ENCODE peak calls at places on chromosomes 7 and 10, in seven cellular contexts. G is body of pancreas, E is Peyer's patch, V is IMR-90, I is heart left ventricle, C is breast epithelium, A is H1. O is an unnamed sample.

GRCh38 chr10:15857001-15857608 is 3.2 kb downstream of the MINDY3 start:
- DNase-seq in V (no peak), G (no peak), E (no peak), C (no peak), A (no peak), I (no peak), O (no peak)

GRCh38 chr7:2815523-2816240 is 28.4 kb downstream of the GNA12 start:
- DNase-seq in A (no peak), G (no peak), C (no peak), E (no peak), I (no peak), V (no peak), O (no peak)

GRCh38 chr7:1100386-1100785 is 12.5 kb downstream of the GPER1 start:
- DNase-seq in V (no peak), G (no peak), A (no peak), E (no peak), I (no peak), C (no peak), O (no peak)

GRCh38 chr7:121385800-121386179 is 10.3 kb downstream of the FAM3C start:
- DNase-seq in E (no peak), V (peak), G (no peak), I (no peak), C (no peak), A (no peak), O (no peak)

GRCh38 chr10:114250246-114250645 is 11.2 kb downstream of the VWA2 start:
- DNase-seq in A (no peak), G (no peak), I (no peak), C (no peak), V (no peak), E (no peak), O (no peak)

GRCh38 chr10:120460191-120460590 is 3.2 kb downstream of the PLPP4 start:
- DNase-seq in G (no peak), V (no peak), C (no peak), E (no peak), I (no peak), A (no peak), O (no peak)

GRCh38 chr7:139071683-139072082 is 35.8 kb upstream of the ZC3HAV1L start:
- DNase-seq in C (no peak), A (no peak), V (no peak), E (no peak), I (no peak), G (no peak), O (no peak)

GRCh38 chr7:26441640-26442277 is 150.1 kb downstream of the SNX10 start:
- DNase-seq in V (no peak), C (no peak), I (no peak), A (no peak), G (no peak), E (no peak), O (no peak)

GRCh38 chr7:1611708-1612241 is 41.9 kb upstream of the PSMG3 start:
- DNase-seq in C (no peak), I (no peak), V (peak), G (no peak), E (no peak), A (no peak), O (peak)

GRCh38 chr7:151309306-151309705 is 32.3 kb upstream of the NUB1 start:
- DNase-seq in V (peak), C (no peak), E (no peak), A (no peak), I (no peak), G (no peak), O (peak)

GRCh38 chr7:22184549-22185199 is 172.3 kb downstream of the RAPGEF5 start:
- DNase-seq in I (no peak), C (no peak), V (no peak), A (no peak), G (no peak), E (no peak), O (no peak)

GRCh38 chr7:2231992-2232765 is 566 bp downstream of the MAD1L1 start:
- DNase-seq in I (no peak), C (no peak), E (no peak), G (no peak), A (peak), V (no peak), O (peak)

GRCh38 chr7:64892116-64892515 is 11.0 kb upstream of the ZNF273 start:
- DNase-seq in I (no peak), E (no peak), V (no peak), G (no peak), A (no peak), C (no peak), O (no peak)

GRCh38 chr7:105932835-105933477 is 30.1 kb upstream of the CDHR3 start:
- DNase-seq in A (no peak), I (peak), G (no peak), E (no peak), C (peak), V (peak), O (no peak)

GRCh38 chr10:29541826-29542225 is 92.9 kb downstream of the SVIL start:
- DNase-seq in A (no peak), E (no peak), I (no peak), G (no peak), V (no peak), C (no peak), O (no peak)

GRCh38 chr10:90887555-90887954 is 15.8 kb downstream of the RPP30 start:
- DNase-seq in I (no peak), E (no peak), G (no peak), C (no peak), A (no peak), V (no peak), O (no peak)

GRCh38 chr7:39922580-39922979 is 27.5 kb upstream of the CDK13 start:
- DNase-seq in C (no peak), E (no peak), V (no peak), G (no peak), A (peak), I (no peak), O (no peak)

GRCh38 chr10:85600026-85600743 is 766.4 kb downstream of the GRID1 start:
- DNase-seq in C (no peak), E (no peak), V (no peak), I (no peak), G (no peak), A (peak), O (no peak)

GRCh38 chr7:103048833-103049232 is 25.8 kb downstream of the FBXL13 start:
- DNase-seq in E (no peak), G (no peak), I (no peak), C (no peak), A (no peak), V (peak), O (no peak)

GRCh38 chr7:114660007-114660406 is 245.4 kb downstream of the FOXP2 start:
- DNase-seq in V (no peak), E (no peak), I (no peak), G (no peak), C (no peak), A (no peak), O (no peak)

GRCh38 chr7:572013-572667 is 52.5 kb upstream of the PDGFA start:
- DNase-seq in I (peak), E (no peak), G (no peak), A (no peak), V (no peak), C (no peak), O (no peak)

GRCh38 chr7:100865372-100865911 is 1.7 kb upstream of the TRIP6 start:
- DNase-seq in A (no peak), I (no peak), C (peak), E (no peak), V (peak), G (no peak), O (peak)

GRCh38 chr7:142808802-142809583 is 38.2 kb downstream of the PRSS2 start:
- DNase-seq in I (no peak), A (no peak), G (peak), C (peak), E (peak), V (peak), O (no peak)

GRCh38 chr7:157544226-157544625 is 207.4 kb downstream of the DNAJB6 start:
- DNase-seq in E (no peak), I (no peak), C (no peak), G (no peak), V (no peak), A (no peak), O (no peak)

GRCh38 chr7:12518920-12519681 is 51.4 kb upstream of the SCIN start:
- DNase-seq in E (no peak), C (no peak), G (no peak), I (no peak), V (no peak), A (peak), O (peak)

GRCh38 chr10:93437000-93437945 is 44.9 kb downstream of the MYOF start:
- DNase-seq in C (peak), V (peak), E (no peak), I (peak), G (peak), A (peak), O (peak)

GRCh38 chr10:31304261-31304970 is 14.6 kb upstream of the ZEB1 start:
- DNase-seq in V (peak), C (no peak), I (no peak), E (no peak), A (no peak), G (no peak), O (no peak)

GRCh38 chr7:28536259-28536658 is 123.9 kb downstream of the CREB5 start:
- DNase-seq in I (no peak), A (peak), G (no peak), E (no peak), V (peak), C (peak), O (peak)

GRCh38 chr7:142301923-142302550 is 44.2 kb upstream of the PRSS58 start:
- DNase-seq in E (no peak), V (no peak), A (no peak), I (no peak), C (no peak), G (no peak), O (no peak)

GRCh38 chr7:7521259-7521658 is 14.4 kb downstream of the COL28A1 start:
- DNase-seq in A (no peak), I (no peak), V (no peak), G (no peak), E (no peak), C (no peak), O (no peak)

GRCh38 chr7:27585781-27586447 is 76.8 kb downstream of the HIBADH start:
- DNase-seq in C (no peak), I (no peak), G (no peak), A (no peak), E (no peak), V (no peak), O (no peak)

GRCh38 chr10:110842305-110842952 is 29.3 kb upstream of the PDCD4 start:
- DNase-seq in V (no peak), C (no peak), E (no peak), A (no peak), G (no peak), I (no peak), O (no peak)

GRCh38 chr7:100190059-100190711 is 12.5 kb downstream of the STAG3 start:
- DNase-seq in A (no peak), C (no peak), E (no peak), G (no peak), I (no peak), V (peak), O (no peak)

GRCh38 chr7:130154501-130155317 is 50.5 kb downstream of the TMEM209 start:
- DNase-seq in A (peak), C (no peak), E (peak), G (peak), V (no peak), I (no peak), O (no peak)

GRCh38 chr7:5635461-5636445 is 145.7 kb downstream of the RNF216 start:
- DNase-seq in A (no peak), C (peak), E (no peak), G (no peak), V (no peak), I (no peak), O (no peak)

GRCh38 chr7:54944179-54944578 is 74.6 kb upstream of the EGFR start:
- DNase-seq in G (no peak), V (peak), C (no peak), E (no peak), A (no peak), I (no peak), O (no peak)

GRCh38 chr7:106610996-106611886 is 49.7 kb downstream of the CCDC71L start:
- DNase-seq in A (no peak), G (no peak), C (no peak), I (no peak), V (peak), E (no peak), O (no peak)

GRCh38 chr10:116952729-116953128 is 52.3 kb downstream of the SHTN1 start:
- DNase-seq in V (no peak), I (no peak), G (no peak), E (no peak), C (no peak), A (no peak), O (no peak)

GRCh38 chr7:74337926-74338325 is 48.7 kb downstream of the CLIP2 start:
- DNase-seq in V (no peak), G (no peak), C (no peak), A (no peak), E (no peak), I (no peak), O (no peak)

GRCh38 chr7:74344128-74344496 is 54.9 kb downstream of the CLIP2 start:
- DNase-seq in A (no peak), C (no peak), V (peak), G (no peak), I (no peak), E (no peak), O (no peak)

GRCh38 chr7:74343281-74344127 is 54.3 kb downstream of the CLIP2 start:
- DNase-seq in G (no peak), E (no peak), I (no peak), C (no peak), A (no peak), V (peak), O (peak)

GRCh38 chr7:74334026-74334425 is 44.8 kb downstream of the CLIP2 start:
- DNase-seq in C (no peak), V (peak), A (no peak), E (no peak), I (peak), G (no peak), O (no peak)

DNA sequence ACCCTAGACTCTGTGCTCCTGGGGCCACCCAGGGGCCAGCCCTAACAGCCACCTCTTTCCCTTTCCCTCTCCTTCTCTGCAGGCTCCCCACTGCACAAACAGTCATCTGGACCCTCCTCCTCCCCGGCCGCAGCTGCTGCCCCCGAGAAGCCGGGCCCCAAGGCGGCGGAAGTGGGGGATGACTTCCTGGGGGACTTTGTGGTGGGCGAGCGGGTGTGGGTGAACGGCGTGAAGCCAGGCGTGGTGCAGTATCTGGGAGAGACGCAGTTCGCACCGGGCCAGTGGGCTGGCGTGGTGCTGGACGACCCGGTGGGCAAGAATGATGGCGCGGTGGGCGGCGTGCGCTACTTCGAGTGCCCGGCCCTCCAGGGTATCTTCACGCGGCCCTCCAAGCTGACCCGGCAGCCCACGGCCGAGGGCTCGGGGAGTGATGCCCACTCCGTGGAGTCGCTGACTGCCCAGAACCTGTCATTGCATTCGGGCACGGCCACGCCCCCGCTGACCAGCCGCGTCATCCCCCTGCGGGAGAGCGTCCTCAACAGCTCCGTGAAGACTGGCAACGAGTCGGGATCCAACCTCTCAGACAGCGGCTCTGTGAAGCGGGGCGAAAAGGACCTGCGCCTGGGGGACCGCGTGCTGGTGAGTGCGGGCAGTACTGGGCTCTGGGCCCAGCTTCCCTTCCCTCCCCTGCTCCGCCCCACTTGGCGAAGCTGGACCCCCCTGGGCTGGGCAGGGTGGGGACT is 49.3 kb downstream of the CLIP2 start:
- DNase-seq in A (no peak), C (no peak), E (no peak), G (no peak), V (no peak), I (no peak), O (no peak)
- TF ChIP-seq POLR2A in A (no peak), C (no peak), E (no peak), G (no peak), V (no peak), I (no peak), O (no peak)

DNA sequence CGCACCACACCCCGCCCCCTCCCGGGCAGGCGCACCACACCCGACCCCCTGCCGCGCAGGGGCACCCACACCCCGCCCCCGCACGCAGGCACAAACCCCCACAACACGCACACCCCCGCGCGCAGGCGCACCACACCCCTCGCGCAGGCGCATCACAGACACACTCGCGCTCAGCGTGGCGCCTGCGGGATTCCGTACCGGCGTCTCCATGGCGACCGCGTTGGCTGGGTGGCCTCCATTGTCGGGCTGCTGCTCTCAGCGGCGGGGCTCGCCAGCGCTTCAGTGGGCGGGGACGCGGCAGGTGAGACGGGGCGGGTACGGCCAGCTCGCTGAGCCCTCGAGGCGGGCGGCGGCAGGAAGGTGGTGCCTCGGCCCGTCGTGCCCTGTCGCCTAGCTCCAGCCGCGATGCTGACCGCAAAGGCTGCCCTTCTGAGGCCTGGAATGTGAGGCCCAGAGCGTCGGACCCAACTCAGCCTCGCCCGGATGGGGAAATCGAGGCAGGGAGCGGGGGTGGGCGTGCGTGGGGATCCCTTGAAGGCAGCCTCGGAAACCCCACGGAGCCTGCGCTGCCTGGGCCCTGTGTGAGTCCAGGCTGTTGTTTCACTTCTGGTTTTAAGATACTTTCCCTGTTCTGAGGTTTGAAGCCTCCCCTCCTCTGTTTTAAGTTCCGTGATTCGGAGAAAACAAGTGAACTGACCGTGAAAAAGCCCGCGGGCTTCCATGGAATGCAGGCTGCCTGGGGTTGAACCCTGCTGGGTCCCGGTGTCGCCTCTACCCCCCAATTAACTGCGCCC is at the start of gene LRRC27:
- DNase-seq in E (peak), C (peak), A (peak), I (peak), G (peak), V (peak), O (peak)
- TF ChIP-seq POLR2A in E (peak), C (no peak), A (peak), I (no peak), G (peak), V (no peak), O (peak)

DNA sequence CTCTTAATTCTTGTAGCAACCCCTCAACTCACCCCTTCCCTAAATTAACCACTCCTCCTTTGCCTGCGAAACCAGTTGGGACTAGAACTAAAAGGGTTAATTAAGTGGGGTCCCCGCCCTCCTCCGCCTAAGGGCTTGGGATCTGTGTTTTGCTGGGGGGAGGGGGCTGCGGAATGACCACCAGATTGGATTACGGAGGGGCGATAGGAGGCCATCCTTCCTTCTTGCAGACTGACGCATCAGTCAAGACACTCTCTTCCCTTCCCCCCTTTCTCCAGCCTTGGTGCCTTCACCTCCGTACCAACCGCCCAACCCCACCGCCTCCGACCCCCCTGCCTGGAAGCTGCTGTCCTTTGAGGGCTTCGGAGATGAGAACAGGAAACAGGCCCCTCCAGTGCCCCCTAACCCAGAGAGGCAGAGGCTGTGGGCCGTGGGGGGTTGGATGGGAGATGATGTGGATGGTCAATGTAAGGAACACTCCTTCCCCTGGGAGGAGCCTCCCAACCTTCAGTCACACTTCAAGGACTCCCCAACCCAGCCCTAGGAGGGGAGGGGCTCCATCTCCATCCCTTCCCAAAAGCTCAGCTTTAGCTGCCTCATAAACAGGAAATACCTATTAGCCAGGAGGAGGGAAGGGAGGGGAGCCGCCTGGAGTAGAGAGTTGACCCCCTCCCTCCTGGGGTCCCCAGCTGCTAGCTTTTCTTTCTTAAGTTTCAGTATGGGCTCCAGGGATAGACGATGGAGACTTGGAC is 995 bp upstream of the LDB1 start:
- DNase-seq in A (peak), G (no peak), I (peak), V (peak), E (peak), C (peak), O (peak)
- TF ChIP-seq POLR2A in A (peak), G (no peak), I (no peak), V (no peak), E (no peak), C (peak), O (peak)

DNA sequence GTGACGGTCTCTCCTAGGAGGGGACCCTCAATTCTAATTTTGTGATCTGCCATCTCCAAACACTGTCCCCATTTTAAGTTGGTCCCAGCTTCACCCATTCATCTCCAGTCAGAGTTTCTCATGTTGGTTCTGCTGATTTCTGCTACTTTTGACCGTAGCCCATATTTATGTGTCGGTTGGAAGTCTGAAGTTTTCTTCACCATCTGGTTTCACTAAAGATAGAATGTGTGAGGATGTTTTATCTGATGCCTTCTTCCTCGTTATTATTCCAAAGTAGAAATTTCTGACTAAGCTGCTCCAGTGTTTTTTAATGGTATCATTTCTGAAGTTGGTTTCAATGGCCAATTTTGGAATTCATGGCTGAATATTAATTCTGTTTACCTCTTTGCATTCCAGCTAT is 21.3 kb upstream of the IFIT2 start:
- DNase-seq in G (no peak), I (no peak), A (no peak), V (no peak), C (no peak), E (no peak), O (no peak)
- TF ChIP-seq POLR2A in G (no peak), I (no peak), A (no peak), V (no peak), C (no peak), E (no peak), O (no peak)

DNA sequence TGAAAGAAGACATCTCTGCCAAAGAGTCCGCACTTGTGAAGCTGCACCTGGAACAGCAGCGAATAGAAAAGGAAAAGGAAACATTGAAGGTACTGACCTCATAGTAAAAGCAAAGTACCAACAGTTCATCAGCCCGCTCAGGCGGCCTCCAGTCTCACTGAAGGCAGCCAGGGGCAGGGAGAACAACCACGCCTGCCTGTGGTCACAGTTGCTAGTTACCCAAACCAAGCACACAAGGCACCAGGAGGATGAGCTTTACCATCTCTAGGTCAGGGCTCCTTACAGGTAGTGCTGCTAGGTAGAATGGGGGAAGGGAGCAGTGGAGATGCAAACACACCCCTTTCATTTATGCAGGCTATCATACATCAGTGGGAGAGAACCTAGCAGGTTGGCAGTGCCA is 39.8 kb downstream of the CFAP58 start:
- DNase-seq in I (no peak), A (no peak), E (no peak), V (no peak), G (no peak), C (no peak), O (no peak)
- TF ChIP-seq POLR2A in I (no peak), A (no peak), E (no peak), V (no peak), G (no peak), C (no peak), O (no peak)

O was measured in H54.